ENCODE peak calls at places on chromosome 16, in nine cellular contexts. B, O, Y, K, I, P, Z, X and F are unnamed samples.

GRCh38 chr16:12661656-12662172 is 142.0 kb downstream of the CPPED1 start:
- DNase-seq in I (peak), P (no peak), O (peak), Z (no peak), Y (no peak), X (peak), B (peak), K (peak), F (peak)

GRCh38 chr16:50369133-50369804 is 481 bp upstream of the BRD7 start:
- DNase-seq in O (no peak), Y (no peak), B (no peak), Z (no peak), P (no peak), X (no peak), K (no peak), I (no peak), F (no peak)

GRCh38 chr16:65445313-65446260 is 323.7 kb upstream of the CDH11 start:
- DNase-seq in Z (peak), X (no peak), K (no peak), O (no peak), P (no peak), I (no peak), Y (no peak), B (no peak), F (no peak)

GRCh38 chr16:88428616-88429386 is 24.3 kb upstream of the ZFPM1 start:
- DNase-seq in Z (no peak), I (no peak), Y (no peak), P (no peak), B (no peak), O (no peak), X (no peak), K (no peak), F (no peak)

GRCh38 chr16:67055712-67056487 is 27.0 kb downstream of the CBFB start:
- DNase-seq in Z (no peak), B (no peak), K (no peak), P (no peak), I (no peak), Y (no peak), X (no peak), O (no peak), F (peak)

GRCh38 chr16:10616744-10617640 is 36.6 kb upstream of the EMP2 start:
- DNase-seq in I (peak), P (peak), Z (no peak), Y (peak), X (peak), B (peak), O (no peak), K (no peak), F (peak)

GRCh38 chr16:88703486-88704309 is 2.5 kb downstream of the RNF166 start:
- DNase-seq in P (peak), Y (peak), K (peak), Z (no peak), I (no peak), O (no peak), X (peak), B (no peak), F (no peak)

GRCh38 chr16:23823475-23824407 is 12.0 kb upstream of the PRKCB start:
- DNase-seq in O (no peak), P (no peak), K (no peak), B (no peak), Z (no peak), Y (no peak), X (no peak), I (no peak), F (no peak)

GRCh38 chr16:22623351-22623781 is 112.7 kb downstream of the NPIPB5 start:
- DNase-seq in K (no peak), Z (no peak), Y (no peak), P (no peak), O (no peak), B (no peak), I (no peak), X (no peak), F (no peak)

GRCh38 chr16:926715-927114 is 44.1 kb downstream of the LMF1 start:
- DNase-seq in P (no peak), X (no peak), Z (no peak), B (no peak), Y (no peak), K (no peak), I (no peak), O (no peak), F (no peak)

GRCh38 chr16:48409839-48410610 is 24.8 kb upstream of the SIAH1 start:
- DNase-seq in O (no peak), P (peak), B (no peak), Z (no peak), I (peak), K (no peak), X (peak), Y (peak), F (peak)

GRCh38 chr16:21628196-21628726 is 24.1 kb downstream of the IGSF6 start:
- DNase-seq in K (no peak), P (no peak), Y (no peak), B (no peak), Z (no peak), X (no peak), I (no peak), O (no peak), F (no peak)

GRCh38 chr16:1612320-1613111 is at the start of gene CRAMP1:
- DNase-seq in K (peak), B (no peak), X (peak), Z (no peak), O (peak), I (peak), Y (no peak), P (no peak), F (peak)

GRCh38 chr16:641326-642188 is at the start of gene MCRIP2:
- DNase-seq in O (peak), X (peak), I (peak), P (peak), Y (peak), B (peak), Z (peak), K (peak), F (peak)

GRCh38 chr16:88672776-88673175 is 9.9 kb upstream of the MVD start:
- DNase-seq in I (peak), O (no peak), B (peak), P (peak), Y (no peak), X (no peak), K (no peak), Z (no peak), F (no peak)

GRCh38 chr16:17773698-17774101 is 302.9 kb upstream of the XYLT1 start:
- DNase-seq in O (no peak), K (no peak), Y (no peak), P (no peak), I (peak), B (no peak), X (no peak), Z (no peak), F (no peak)

GRCh38 chr16:4685292-4685691 is 8.1 kb upstream of the NUDT16L1 start:
- DNase-seq in B (no peak), Y (no peak), X (peak), O (no peak), P (no peak), K (no peak), Z (no peak), I (no peak), F (no peak)

GRCh38 chr16:75116911-75117245 is 298 bp upstream of the LDHD start:
- DNase-seq in P (no peak), Y (no peak), X (no peak), I (no peak), O (no peak), B (no peak), K (no peak), Z (no peak), F (no peak)

GRCh38 chr16:637081-638018 is 1.2 kb upstream of the METTL26 start:
- DNase-seq in I (peak), B (peak), O (peak), Y (peak), Z (peak), P (peak), X (peak), K (peak), F (peak)

GRCh38 chr16:19073863-19074262 is 6.4 kb downstream of the COQ7 start:
- DNase-seq in Y (no peak), X (no peak), I (no peak), B (no peak), Z (no peak), K (no peak), P (no peak), O (no peak), F (no peak)

GRCh38 chr16:75235721-75236193 is 15.7 kb downstream of the BCAR1 start:
- DNase-seq in Z (no peak), I (no peak), P (peak), X (no peak), K (no peak), O (no peak), B (no peak), Y (no peak), F (no peak)

GRCh38 chr16:27703545-27703944 is 153.6 kb downstream of the KATNIP start:
- DNase-seq in Y (no peak), B (no peak), P (no peak), I (no peak), O (peak), X (no peak), Z (no peak), K (no peak), F (no peak)

GRCh38 chr16:23145186-23145585 is 4.1 kb downstream of the USP31 start:
- DNase-seq in B (no peak), X (no peak), P (no peak), O (no peak), I (no peak), K (no peak), Z (peak), Y (no peak), F (no peak)

GRCh38 chr16:75621170-75621477 is 2.0 kb downstream of the ADAT1 start:
- DNase-seq in O (peak), Y (no peak), I (no peak), Z (no peak), B (peak), P (no peak), X (no peak), K (peak), F (peak)

GRCh38 chr16:25413962-25414361 is 156.3 kb upstream of the ZKSCAN2 start:
- DNase-seq in X (no peak), O (no peak), Y (no peak), Z (no peak), B (no peak), P (no peak), I (no peak), K (no peak), F (peak)

GRCh38 chr16:73877148-73877547 is 419.5 kb upstream of the PSMD7 start:
- DNase-seq in O (no peak), X (no peak), Y (no peak), B (no peak), I (no peak), K (no peak), P (no peak), Z (no peak), F (no peak)

GRCh38 chr16:720507-720989 is 398 bp upstream of the ANTKMT start:
- DNase-seq in K (no peak), B (peak), I (peak), Y (no peak), P (no peak), Z (no peak), X (no peak), O (peak), F (peak)

GRCh38 chr16:50425648-50426047 is 56.9 kb upstream of the BRD7 start:
- DNase-seq in I (no peak), Z (peak), O (no peak), X (no peak), P (no peak), K (no peak), Y (no peak), B (no peak), F (no peak)

GRCh38 chr16:73092236-73092781 is 44.4 kb upstream of the ZFHX3 start:
- DNase-seq in Z (no peak), O (no peak), K (no peak), P (no peak), X (no peak), I (no peak), B (no peak), Y (no peak), F (no peak)

GRCh38 chr16:28192811-28193529 is 18.8 kb downstream of the XPO6 start:
- DNase-seq in Z (no peak), X (no peak), O (no peak), B (no peak), P (peak), I (no peak), K (peak), Y (no peak), F (no peak)

GRCh38 chr16:29319726-29320125 is 86.8 kb downstream of the NPIPB11 start:
- DNase-seq in P (no peak), B (no peak), O (no peak), K (no peak), I (no peak), Z (no peak), X (no peak), Y (no peak), F (no peak)

GRCh38 chr16:29315916-29316517 is 90.5 kb downstream of the NPIPB11 start:
- DNase-seq in K (peak), I (no peak), X (no peak), P (no peak), Z (no peak), Y (no peak), O (peak), B (no peak), F (no peak)

GRCh38 chr16:29317269-29317668 is 89.2 kb downstream of the NPIPB11 start:
- DNase-seq in K (no peak), Y (no peak), X (no peak), B (no peak), I (no peak), Z (no peak), P (no peak), O (no peak), F (no peak)

GRCh38 chr16:29316673-29317237 is 89.8 kb downstream of the NPIPB11 start:
- DNase-seq in B (no peak), P (no peak), X (no peak), K (no peak), Y (no peak), O (no peak), Z (no peak), I (peak), F (no peak)

DNA sequence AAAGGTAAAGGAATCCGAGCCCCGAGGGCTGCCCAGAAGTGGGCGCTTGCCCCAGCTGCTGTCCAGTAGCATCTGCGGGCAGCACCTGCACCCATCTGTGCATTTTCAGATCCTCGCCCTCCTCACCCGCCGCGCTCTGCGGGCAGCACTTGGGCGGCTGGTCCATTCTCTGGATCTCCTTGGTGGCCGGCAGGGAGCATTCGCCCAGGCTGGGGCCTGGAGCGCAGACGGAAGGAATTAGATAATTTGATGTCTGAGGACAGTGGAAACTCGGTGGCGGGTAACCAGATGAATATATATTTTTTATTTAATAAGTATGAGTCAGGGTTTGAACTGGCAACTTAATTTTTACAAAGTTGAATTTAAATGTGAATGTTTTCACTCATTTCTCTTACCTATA is 88.5 kb downstream of the NPIPB11 start:
- DNase-seq in Y (no peak), Z (no peak), X (no peak), K (no peak), B (no peak), O (peak), I (no peak), P (no peak), F (no peak)
- TF ChIP-seq CTCF in Y (no peak), Z (no peak), X (no peak), K (no peak), B (no peak), O (peak), I (no peak), P (peak), F (peak)

GRCh38 chr16:57749872-57750452 is 14.4 kb downstream of the KATNB1 start:
- DNase-seq in Z (no peak), X (no peak), Y (no peak), I (no peak), B (no peak), K (no peak), O (no peak), P (peak), F (no peak)
- H3K4me3 ChIP-seq in Z (no peak), X (no peak), Y (no peak), I (no peak), B (no peak), K (no peak), O (no peak), P (no peak), F (no peak)

DNA sequence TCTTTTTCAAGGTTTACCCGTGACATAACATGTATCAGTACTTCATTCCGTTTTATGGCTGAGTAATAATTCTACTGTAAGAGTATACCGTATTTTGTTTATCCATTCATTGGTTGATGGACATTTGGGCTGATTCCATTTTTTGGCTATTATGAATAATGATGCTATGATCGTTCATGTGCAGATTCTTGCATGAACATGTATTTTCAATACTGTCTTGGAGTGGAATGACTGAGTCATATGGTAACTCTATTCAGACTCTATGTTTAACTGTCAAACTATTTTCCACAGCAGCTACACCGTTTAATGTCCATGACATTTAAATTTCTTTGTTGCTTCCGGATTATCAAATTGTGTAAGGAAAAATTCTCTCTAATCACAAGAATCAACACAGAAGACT is 17.9 kb downstream of the BFAR start:
- DNase-seq in P (no peak), I (no peak), B (no peak), K (no peak), X (no peak), Z (no peak), O (no peak), Y (no peak), F (no peak)
- H3K27ac ChIP-seq in P (no peak), I (no peak), B (no peak), K (no peak), X (no peak), Z (no peak), O (no peak), Y (no peak), F (no peak)

GRCh38 chr16:53053967-53054669 is 673 bp upstream of the CHD9 start:
- DNase-seq in K (peak), Y (peak), B (no peak), I (peak), P (peak), X (peak), Z (no peak), O (peak), F (peak)

GRCh38 chr16:53055603-53056527 is 1.1 kb downstream of the CHD9 start:
- DNase-seq in Y (peak), Z (no peak), K (peak), P (no peak), X (no peak), B (peak), O (peak), I (no peak), F (peak)

GRCh38 chr16:53054670-53055485 is at the start of gene CHD9:
- DNase-seq in O (peak), B (peak), Z (peak), P (peak), Y (peak), I (peak), X (peak), K (peak), F (peak)

GRCh38 chr16:53056528-53056881 is 1.7 kb downstream of the CHD9 start:
- DNase-seq in O (no peak), Z (no peak), B (no peak), Y (no peak), P (no peak), I (no peak), K (peak), X (peak), F (no peak)

GRCh38 chr16:53052519-53053501 is at the start of gene CHD9NB:
- DNase-seq in Z (no peak), B (no peak), P (no peak), I (no peak), Y (peak), K (no peak), X (peak), O (peak), F (peak)
- TF ChIP-seq CTCF in Z (no peak), B (no peak), P (no peak), I (no peak), Y (no peak), K (no peak), X (no peak), O (no peak), F (no peak)

GRCh38 chr16:68470461-68471150 is 22.3 kb upstream of the SMPD3 start:
- DNase-seq in X (peak), Y (no peak), P (peak), K (peak), I (no peak), Z (no peak), B (no peak), O (peak), F (no peak)
- H3K4me3 ChIP-seq in X (no peak), Y (no peak), P (peak), K (peak), I (no peak), Z (no peak), B (no peak), O (peak), F (no peak)

DNA sequence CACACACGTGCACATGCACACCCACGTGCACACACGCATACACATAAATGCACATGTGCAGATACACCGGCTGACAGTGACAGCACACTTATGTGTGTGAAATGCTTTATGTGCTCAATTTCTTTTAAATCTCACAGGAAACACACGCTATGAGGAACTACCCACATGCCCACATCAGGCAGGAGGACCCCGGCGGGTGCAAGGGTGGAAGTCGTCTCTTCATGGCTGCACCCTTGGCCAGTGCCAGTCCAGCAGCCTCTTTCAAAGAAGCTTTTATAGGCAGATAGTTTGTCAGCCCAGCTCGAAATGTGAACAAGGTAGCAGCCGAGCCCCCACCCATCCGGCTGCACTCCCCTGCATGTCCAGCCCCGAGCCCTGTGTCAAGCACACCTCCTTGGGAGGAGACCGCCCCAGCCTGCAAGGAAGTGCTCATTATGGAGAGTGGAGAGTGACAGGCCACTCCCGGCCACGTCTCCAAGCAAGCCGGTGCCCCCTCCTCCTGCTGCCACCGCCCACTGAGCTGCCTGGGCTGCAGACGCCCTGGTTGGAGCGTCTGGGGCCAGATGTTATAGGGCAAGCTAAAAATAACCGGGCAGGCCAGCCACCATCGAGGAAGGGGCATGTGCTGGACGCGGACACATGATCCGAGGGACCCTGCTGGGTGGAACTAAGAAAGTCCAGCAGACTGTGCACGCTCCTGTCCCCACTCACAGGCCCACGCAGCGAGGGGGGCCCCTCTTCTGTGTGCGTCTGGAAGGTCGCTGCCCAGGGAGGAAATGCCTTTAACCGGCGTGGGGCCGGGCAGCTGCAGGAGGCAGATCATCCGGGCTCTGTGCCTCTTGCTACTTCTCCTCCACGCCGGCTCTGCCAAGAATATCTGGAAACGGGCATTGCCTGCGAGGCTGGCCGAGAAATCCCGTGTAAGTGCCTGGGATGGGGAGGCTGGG is at the start of gene WFDC1:
- DNase-seq in Z (no peak), B (peak), P (peak), X (no peak), Y (no peak), I (no peak), K (no peak), O (no peak), F (peak)
- H3K27ac ChIP-seq in Z (peak), B (peak), P (peak), X (no peak), Y (no peak), I (no peak), K (no peak), O (no peak), F (peak)